ENCODE peak calls at places on chromosomes 6 and 20, in nine cellular contexts. W is HCT116, B is IMR-90, R is heart left ventricle, E is K562, P is upper lobe of left lung, U is A549, A is body of pancreas, I is HepG2. Z is an unnamed sample.

GRCh38 chr6:130134594-130134993 is 88.2 kb downstream of the SAMD3 start:
- ATAC-seq in W (no peak), E (no peak), R (no peak), P (no peak), I (no peak), B (no peak), A (no peak), U (no peak), Z (no peak)

GRCh38 chr6:116025405-116025804 is 35.3 kb downstream of the FRK start:
- ATAC-seq in I (no peak), E (no peak), W (no peak), R (no peak), P (no peak), B (no peak), U (no peak), A (no peak), Z (no peak)

GRCh38 chr6:82080767-82081166 is 166.8 kb downstream of the IBTK start:
- ATAC-seq in B (no peak), A (no peak), I (no peak), W (no peak), P (no peak), U (no peak), R (no peak), E (no peak), Z (no peak)

GRCh38 chr6:116697475-116697874 is 16.5 kb downstream of the KPNA5 start:
- ATAC-seq in W (no peak), P (no peak), B (no peak), E (no peak), U (no peak), I (no peak), R (no peak), A (no peak), Z (no peak)

GRCh38 chr6:119319694-119320093 is 29.9 kb downstream of the MAN1A1 start:
- ATAC-seq in P (no peak), A (no peak), B (no peak), W (no peak), U (no peak), I (no peak), E (no peak), R (no peak), Z (no peak)

GRCh38 chr6:140345935-140346334 is 971.5 kb upstream of the CITED2 start:
- ATAC-seq in E (no peak), B (no peak), U (no peak), P (no peak), W (no peak), R (no peak), A (no peak), I (no peak), Z (no peak)

GRCh38 chr6:128161839-128162238 is 261.0 kb upstream of the THEMIS start:
- ATAC-seq in A (no peak), W (no peak), R (no peak), E (no peak), P (no peak), U (no peak), B (no peak), I (no peak), Z (no peak)

GRCh38 chr6:143594647-143595046 is 83.1 kb upstream of the PHACTR2 start:
- ATAC-seq in R (no peak), I (no peak), B (peak), U (no peak), A (no peak), E (no peak), W (no peak), P (no peak), Z (peak)

GRCh38 chr20:53763707-53764415 is 170.2 kb upstream of the ZNF217 start:
- ATAC-seq in A (peak), E (peak), P (no peak), W (no peak), R (no peak), B (peak), I (peak), U (peak), Z (no peak)

GRCh38 chr20:53570446-53571276 is 23.0 kb downstream of the ZNF217 start:
- ATAC-seq in B (no peak), W (no peak), E (no peak), A (peak), R (no peak), P (no peak), U (no peak), I (no peak), Z (no peak)

GRCh38 chr6:90890681-90891337 is 303.9 kb upstream of the MAP3K7 start:
- ATAC-seq in B (no peak), I (no peak), W (no peak), P (no peak), U (no peak), A (no peak), R (no peak), E (no peak), Z (no peak)

GRCh38 chr20:58659841-58660240 is 8.8 kb downstream of the STX16 start:
- ATAC-seq in A (no peak), E (no peak), R (no peak), P (no peak), W (peak), I (no peak), U (no peak), B (no peak), Z (no peak)

GRCh38 chr6:35640017-35640664 is 48.6 kb downstream of the FKBP5 start:
- ATAC-seq in U (no peak), W (no peak), A (no peak), I (no peak), R (no peak), P (no peak), E (no peak), B (peak), Z (no peak)

GRCh38 chr6:157769776-157770430 is 53.1 kb upstream of the SNX9 start:
- ATAC-seq in A (no peak), I (peak), R (no peak), B (no peak), P (no peak), U (no peak), E (no peak), W (no peak), Z (no peak)

GRCh38 chr6:105786449-105786848 is 299.7 kb upstream of the PRDM1 start:
- ATAC-seq in E (no peak), P (no peak), U (no peak), R (no peak), W (no peak), I (no peak), B (no peak), A (no peak), Z (no peak)

GRCh38 chr20:19901226-19901625 is 115.9 kb upstream of the NAA20 start:
- ATAC-seq in W (no peak), E (no peak), U (peak), I (no peak), A (no peak), P (no peak), R (no peak), B (no peak), Z (no peak)

GRCh38 chr6:30227763-30228487 is 14.7 kb upstream of the TRIM26 start:
- ATAC-seq in P (no peak), E (no peak), U (no peak), A (no peak), R (no peak), W (no peak), I (peak), B (no peak), Z (no peak)

GRCh38 chr6:167669870-167670802 is 156.6 kb upstream of the AFDN start:
- ATAC-seq in W (no peak), I (no peak), B (no peak), P (no peak), R (no peak), E (no peak), U (no peak), A (no peak), Z (no peak)

GRCh38 chr6:105207524-105208269 is 27.9 kb upstream of the POPDC3 start:
- ATAC-seq in B (no peak), U (no peak), P (no peak), E (no peak), A (no peak), W (no peak), R (no peak), I (no peak), Z (no peak)

GRCh38 chr20:14860410-14860814 is 523.0 kb upstream of the FLRT3 start:
- ATAC-seq in E (no peak), W (peak), B (no peak), R (no peak), P (no peak), U (peak), I (peak), A (no peak), Z (no peak)

GRCh38 chr6:166760288-166760687 is 133.2 kb upstream of the RPS6KA2 start:
- ATAC-seq in P (no peak), U (no peak), R (no peak), A (no peak), E (no peak), W (no peak), I (no peak), B (no peak), Z (no peak)

GRCh38 chr6:118705799-118706481 is 54.5 kb upstream of the CEP85L start:
- ATAC-seq in B (peak), U (no peak), P (no peak), R (no peak), W (no peak), I (no peak), A (no peak), E (peak), Z (peak)

GRCh38 chr6:37922563-37922962 is 103.0 kb downstream of the ZFAND3 start:
- ATAC-seq in U (no peak), E (no peak), R (no peak), W (no peak), B (no peak), I (no peak), A (no peak), P (no peak), Z (no peak)

GRCh38 chr6:15755555-15755954 is 92.7 kb upstream of the DTNBP1 start:
- ATAC-seq in U (no peak), I (no peak), B (no peak), E (no peak), P (no peak), W (no peak), R (no peak), A (peak), Z (no peak)

GRCh38 chr6:136754820-136755219 is 37.5 kb downstream of the MAP3K5 start:
- ATAC-seq in E (peak), A (no peak), P (no peak), R (no peak), U (no peak), B (no peak), W (no peak), I (no peak), Z (no peak)

GRCh38 chr6:136753624-136754023 is 38.7 kb downstream of the MAP3K5 start:
- ATAC-seq in R (no peak), W (no peak), U (no peak), I (no peak), P (peak), A (no peak), E (no peak), B (no peak), Z (no peak)

GRCh38 chr6:136752554-136752953 is 39.7 kb downstream of the MAP3K5 start:
- ATAC-seq in I (no peak), E (no peak), A (peak), R (peak), W (no peak), U (no peak), B (no peak), P (peak), Z (no peak)

GRCh38 chr6:136761227-136761922 is 30.9 kb downstream of the MAP3K5 start:
- ATAC-seq in B (peak), A (peak), I (no peak), W (no peak), U (no peak), E (peak), P (no peak), R (peak), Z (peak)

DNA sequence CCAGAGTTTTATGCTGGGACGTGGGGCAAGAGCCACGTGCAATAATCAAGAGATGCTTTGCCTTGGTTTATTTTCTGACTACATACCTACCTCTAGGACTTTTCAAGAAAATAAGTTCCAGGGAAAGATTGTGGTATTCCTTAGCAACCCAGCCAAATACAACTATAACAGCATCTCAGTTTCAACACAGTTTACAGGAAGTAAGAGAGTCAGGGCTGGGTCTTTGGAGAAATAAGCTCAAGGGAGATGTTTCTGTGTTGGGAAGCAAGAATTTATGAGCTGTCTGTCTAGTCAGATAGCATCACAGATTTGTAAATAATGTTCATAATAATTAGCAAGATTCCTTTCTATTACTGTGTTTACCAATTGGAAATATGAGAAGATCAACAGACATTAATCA is 35.1 kb downstream of the MAP3K5 start:
- ATAC-seq in I (no peak), E (no peak), W (no peak), U (no peak), B (no peak), A (no peak), R (no peak), P (no peak), Z (peak)
- H3K27ac ChIP-seq in I (no peak), E (peak), W (no peak), U (no peak), B (no peak), A (no peak), R (no peak), P (peak), Z (no peak)

DNA sequence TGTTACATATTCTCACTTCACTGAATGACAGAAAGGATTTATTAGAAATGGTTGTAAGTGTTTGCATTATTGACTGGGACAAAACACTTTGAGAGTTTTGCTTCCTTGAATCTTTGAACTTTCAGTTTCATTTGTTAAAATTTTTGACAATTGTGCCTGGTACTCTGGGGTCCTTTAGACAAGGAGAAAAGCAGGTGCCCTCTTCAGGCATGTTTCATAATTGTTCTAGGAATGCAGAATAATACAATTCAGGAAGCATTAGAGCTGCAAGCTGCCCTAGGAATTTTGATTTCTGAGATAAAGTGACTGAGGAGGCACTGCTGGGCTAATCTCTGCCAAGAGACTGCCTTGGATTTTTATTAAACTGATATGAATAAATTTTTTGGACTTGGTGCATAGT is 49.7 kb downstream of the TOP1 start:
- ATAC-seq in U (peak), B (peak), P (peak), I (peak), E (peak), W (peak), A (peak), R (no peak), Z (peak)
- TF ChIP-seq POLR2A in U (no peak), B (no peak), P (no peak), I (no peak), E (no peak), W (no peak), A (no peak), R (no peak), Z (no peak)

GRCh38 chr6:169618526-169619490 is 83.0 kb downstream of the WDR27 start:
- ATAC-seq in E (no peak), B (peak), P (no peak), I (no peak), A (no peak), U (no peak), W (no peak), R (no peak), Z (no peak)
- H3K4me3 ChIP-seq in E (no peak), B (no peak), P (no peak), I (no peak), A (no peak), U (no peak), W (no peak), R (no peak), Z (no peak)

DNA sequence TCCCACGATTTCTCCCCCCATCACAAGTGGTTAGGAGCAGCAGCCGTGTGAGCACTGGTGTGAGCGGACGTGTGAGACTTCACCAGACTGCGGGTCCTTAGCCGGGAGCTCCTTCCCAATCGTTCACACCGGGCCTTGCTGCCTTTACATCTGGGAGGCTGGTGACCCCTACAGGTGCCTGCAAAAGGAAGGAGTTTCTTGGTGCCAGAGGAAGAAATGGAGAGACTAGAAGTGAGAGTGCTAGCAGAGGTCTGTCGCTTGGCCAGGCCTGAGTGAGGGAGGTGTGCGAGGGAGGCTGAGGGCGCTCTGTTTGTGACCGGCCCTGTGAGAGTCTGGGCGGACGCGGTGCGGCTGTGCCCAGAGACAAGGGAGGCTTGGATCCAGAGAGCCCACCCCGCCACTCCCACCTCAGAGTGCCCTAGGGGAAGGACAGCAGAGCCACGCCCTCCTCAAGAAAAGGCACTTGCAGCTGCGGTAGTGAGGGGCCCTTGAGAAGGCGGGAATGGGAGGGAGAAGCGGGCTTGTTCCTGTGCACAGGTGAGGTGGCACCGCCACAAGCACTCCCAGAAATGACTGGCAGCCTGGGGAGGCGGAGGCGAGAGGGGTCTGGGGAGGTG is 10.0 kb upstream of the ARMC2 start:
- ATAC-seq in U (no peak), B (no peak), W (peak), E (peak), R (no peak), A (peak), P (peak), I (peak), Z (no peak)
- H3K27ac ChIP-seq in U (no peak), B (no peak), W (no peak), E (no peak), R (no peak), A (no peak), P (no peak), I (no peak), Z (no peak)

GRCh38 chr6:142026471-142026870 is 106.3 kb upstream of the GJE1 start:
- ATAC-seq in R (no peak), A (no peak), I (no peak), U (no peak), E (peak), P (no peak), B (no peak), W (no peak), Z (no peak)

GRCh38 chr6:142030115-142030619 is 102.6 kb upstream of the GJE1 start:
- ATAC-seq in P (no peak), E (peak), W (no peak), U (no peak), A (no peak), I (no peak), B (peak), R (no peak), Z (no peak)

GRCh38 chr6:142027074-142027473 is 105.7 kb upstream of the GJE1 start:
- ATAC-seq in P (no peak), W (no peak), E (peak), U (no peak), R (no peak), B (no peak), I (no peak), A (no peak), Z (no peak)

DNA sequence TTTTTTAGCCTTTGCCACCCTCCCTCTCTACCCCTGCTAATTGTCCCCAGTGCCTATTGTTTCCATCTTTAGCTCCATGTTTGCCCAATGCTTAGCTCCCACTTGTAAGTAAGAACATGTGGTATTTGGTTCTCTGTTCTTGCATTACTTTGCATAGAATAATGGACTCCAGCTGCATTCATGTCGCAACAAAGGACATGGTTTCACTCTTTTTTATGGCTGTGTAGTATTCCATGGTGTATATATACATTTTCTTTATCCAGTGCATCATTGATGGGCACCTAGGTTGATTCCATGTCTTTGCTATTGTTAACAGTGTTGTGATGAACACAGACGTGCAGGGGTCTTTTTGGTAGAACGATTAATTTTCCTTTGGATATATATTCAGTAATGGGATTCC is 104.2 kb upstream of the GJE1 start:
- ATAC-seq in P (no peak), U (no peak), W (no peak), E (no peak), A (no peak), R (no peak), B (no peak), I (no peak), Z (no peak)
- TF ChIP-seq POLR2A in P (no peak), U (no peak), W (no peak), E (no peak), A (no peak), R (no peak), B (no peak), I (no peak), Z (no peak)

DNA sequence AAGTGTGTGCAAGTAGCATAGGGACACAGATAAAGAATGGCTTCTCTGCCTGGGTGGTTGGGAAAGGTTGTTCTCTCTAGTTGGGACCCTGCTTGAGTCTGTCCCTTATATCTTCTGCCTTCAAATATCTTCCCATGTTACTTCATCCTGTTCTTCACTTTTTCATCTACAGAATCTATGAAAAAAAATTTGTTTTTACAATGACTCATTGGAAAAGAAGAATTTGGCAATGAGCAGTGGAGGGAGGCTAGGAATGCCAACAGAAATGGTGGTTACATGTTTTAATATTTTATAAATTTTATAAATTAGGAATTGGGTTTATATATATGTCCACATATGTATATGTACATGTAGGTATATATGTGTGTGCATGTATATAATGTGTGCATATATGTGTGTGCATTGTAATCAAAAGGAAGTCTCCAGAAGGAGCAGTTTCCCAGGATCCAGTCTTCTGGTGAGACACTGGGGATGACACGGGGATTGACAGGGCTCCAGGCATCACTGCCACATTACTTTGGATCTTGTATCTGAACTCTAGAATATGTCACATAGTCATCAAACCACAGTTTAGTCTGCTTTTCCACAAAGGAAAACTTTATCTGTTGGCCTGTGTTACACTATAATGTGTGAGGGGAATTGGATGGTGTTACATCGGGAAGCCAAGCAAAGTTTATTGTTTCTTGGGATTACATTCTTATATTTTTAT is 75.3 kb upstream of the RIPOR2 start:
- ATAC-seq in A (no peak), U (no peak), I (no peak), E (no peak), B (peak), W (no peak), R (no peak), P (no peak), Z (no peak)
- H3K4me3 ChIP-seq in A (no peak), U (no peak), I (no peak), E (no peak), B (no peak), W (no peak), R (no peak), P (no peak), Z (no peak)

DNA sequence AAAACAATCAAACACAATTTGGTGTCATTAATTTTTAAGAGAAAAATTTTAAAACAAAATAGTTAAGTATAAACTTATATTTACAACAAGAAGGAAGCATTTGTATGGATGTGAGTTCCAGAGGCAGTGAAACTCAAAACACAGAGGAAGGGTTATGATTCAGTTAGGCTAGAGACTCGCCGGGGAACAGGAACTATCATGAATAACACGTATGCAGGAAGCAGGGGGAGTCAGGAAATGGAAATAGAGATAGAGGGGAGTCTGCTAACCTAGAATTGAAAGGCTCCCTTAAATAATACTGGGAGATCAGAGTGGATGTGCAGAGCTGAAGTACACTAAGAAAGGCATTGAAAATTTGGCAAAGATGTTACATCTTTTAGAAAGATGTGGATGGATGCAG is 14.2 kb upstream of the HLA-DRB1 start:
- ATAC-seq in W (no peak), B (no peak), I (no peak), E (no peak), P (no peak), R (peak), U (no peak), A (no peak), Z (no peak)
- H3K27ac ChIP-seq in W (no peak), B (no peak), I (no peak), E (no peak), P (no peak), R (peak), U (no peak), A (no peak), Z (no peak)